ENCODE peak calls at places on chromosome 19, in six cellular contexts. A, V, D, L, O and H are unnamed samples.

GRCh38 chr19:48812094-48812929 is 1.5 kb upstream of the BCAT2 start:
- DNase-seq in A (peak), V (no peak), D (peak), L (peak), O (peak), H (peak)

GRCh38 chr19:12655546-12655945 is 11.0 kb downstream of the MAN2B1 start:
- DNase-seq in A (no peak), V (no peak), D (no peak), L (no peak), O (no peak), H (no peak)

GRCh38 chr19:12159773-12160414 is 3.0 kb upstream of the ZNF136 start:
- DNase-seq in A (no peak), V (no peak), D (no peak), L (no peak), O (peak), H (no peak)

GRCh38 chr19:17289489-17289888 is 7.8 kb downstream of the ANKLE1 start:
- DNase-seq in A (peak), V (no peak), D (peak), L (no peak), O (peak), H (peak)

GRCh38 chr19:1750343-1751021 is 2.8 kb upstream of the ONECUT3 start:
- DNase-seq in A (peak), V (no peak), D (no peak), L (no peak), O (no peak), H (no peak)

GRCh38 chr19:4866595-4867424 is 657 bp downstream of the PLIN3 start:
- DNase-seq in A (peak), V (no peak), D (peak), L (peak), O (peak), H (no peak)

GRCh38 chr19:2148482-2149135 is 2.8 kb downstream of the AP3D1 start:
- DNase-seq in A (no peak), V (no peak), D (no peak), L (no peak), O (no peak), H (no peak)

GRCh38 chr19:2495130-2495641 is 19.3 kb downstream of the GADD45B start:
- DNase-seq in A (no peak), V (no peak), D (peak), L (no peak), O (no peak), H (no peak)

GRCh38 chr19:3062165-3063105 is at the start of gene TLE5:
- DNase-seq in A (peak), V (no peak), D (peak), L (peak), O (peak), H (peak)

GRCh38 chr19:54186934-54187381 is 2.4 kb downstream of the MBOAT7 start:
- DNase-seq in A (no peak), V (no peak), D (no peak), L (no peak), O (peak), H (no peak)
- TF ChIP-seq POLR2A in A (no peak), V (no peak), D (no peak), L (no peak), O (no peak), H (no peak)

GRCh38 chr19:32614916-32615315 is 33.9 kb downstream of the PDCD5 start:
- DNase-seq in A (no peak), V (no peak), D (no peak), L (no peak), O (no peak), H (no peak)

GRCh38 chr19:32615569-32615968 is 34.6 kb downstream of the PDCD5 start:
- DNase-seq in A (no peak), V (no peak), D (no peak), L (no peak), O (no peak), H (no peak)

GRCh38 chr19:32607479-32607878 is 26.5 kb downstream of the PDCD5 start:
- DNase-seq in A (no peak), V (no peak), D (no peak), L (no peak), O (no peak), H (no peak)

GRCh38 chr19:32613008-32613407 is 32.0 kb downstream of the PDCD5 start:
- DNase-seq in A (no peak), V (no peak), D (no peak), L (no peak), O (no peak), H (no peak)

GRCh38 chr19:32611161-32611560 is 30.2 kb downstream of the PDCD5 start:
- DNase-seq in A (no peak), V (no peak), D (no peak), L (no peak), O (no peak), H (no peak)
- TF ChIP-seq TAF1 in A (no peak), V (no peak), D (no peak), L (no peak), O (no peak), H (no peak)

GRCh38 chr19:56477429-56478338 is 539 bp upstream of the ZNF667 start:
- DNase-seq in A (peak), V (no peak), D (no peak), L (no peak), O (peak), H (no peak)
- TF ChIP-seq POLR2A in A (no peak), V (no peak), D (no peak), L (no peak), O (no peak), H (no peak)

GRCh38 chr19:40510526-40511115 is 43.8 kb downstream of the SPTBN4 start:
- DNase-seq in A (no peak), V (no peak), D (no peak), L (no peak), O (no peak), H (no peak)
- TF ChIP-seq TAF1 in A (no peak), V (no peak), D (no peak), L (no peak), O (no peak), H (no peak)